ENCODE peak calls at places on chromosomes 13 and 19, in five cellular contexts. L, F, R, Y and A are unnamed samples.

GRCh38 chr13:36432106-36432544 is at the start of gene CCNA1:
- DNase-seq in Y (no peak), L (no peak), F (no peak), R (peak), A (peak)

GRCh38 chr13:111363121-111363520 is 42.7 kb downstream of the TEX29 start:
- DNase-seq in F (no peak), Y (no peak), R (no peak), L (no peak), A (no peak)

GRCh38 chr19:30887042-30887441 is 462.2 kb downstream of the TSHZ3 start:
- DNase-seq in R (no peak), Y (no peak), L (no peak), F (no peak), A (no peak)

GRCh38 chr13:38024431-38024830 is 154.9 kb upstream of the TRPC4 start:
- DNase-seq in L (no peak), Y (no peak), F (no peak), R (no peak), A (no peak)

GRCh38 chr19:1748115-1748702 is 5.1 kb upstream of the ONECUT3 start:
- DNase-seq in F (no peak), R (no peak), L (no peak), Y (no peak), A (no peak)

GRCh38 chr19:2495130-2495641 is 19.3 kb downstream of the GADD45B start:
- DNase-seq in F (no peak), R (no peak), Y (no peak), L (no peak), A (peak)

GRCh38 chr13:23701646-23702045 is 131.4 kb downstream of the TNFRSF19 start:
- DNase-seq in L (no peak), R (no peak), Y (no peak), F (no peak), A (no peak)

GRCh38 chr19:11617207-11618062 is 20.2 kb downstream of the ZNF627 start:
- DNase-seq in F (no peak), L (no peak), R (no peak), Y (no peak), A (no peak)

GRCh38 chr13:52809310-52809769 is 39.1 kb downstream of the PCDH8 start:
- DNase-seq in R (peak), F (peak), Y (peak), L (peak), A (peak)

GRCh38 chr19:16160943-16161560 is 12.3 kb downstream of the CIB3 start:
- DNase-seq in R (peak), L (no peak), Y (peak), F (peak), A (no peak)

GRCh38 chr19:37869766-37870340 is 36.5 kb downstream of the WDR87 start:
- DNase-seq in F (no peak), Y (no peak), R (no peak), L (no peak), A (no peak)

GRCh38 chr19:41694831-41695635 is 7.0 kb upstream of the CEACAM7 start:
- DNase-seq in R (no peak), Y (no peak), L (no peak), F (no peak), A (no peak)

GRCh38 chr13:83220241-83220640 is 662.0 kb downstream of the SLITRK1 start:
- DNase-seq in F (no peak), Y (no peak), L (no peak), R (no peak), A (no peak)

GRCh38 chr19:4267901-4268815 is 10.9 kb upstream of the SHD start:
- DNase-seq in R (no peak), F (no peak), Y (peak), L (no peak), A (no peak)

GRCh38 chr19:13031917-13032623 is 36.8 kb downstream of the NFIX start:
- DNase-seq in Y (peak), L (no peak), R (no peak), F (no peak), A (no peak)

GRCh38 chr19:1265611-1266115 is 3.5 kb upstream of the CIRBP start:
- DNase-seq in Y (no peak), F (no peak), L (no peak), R (no peak), A (no peak)

GRCh38 chr19:32291876-32292275 is 53.5 kb upstream of the ZNF507 start:
- DNase-seq in L (no peak), R (no peak), F (no peak), Y (no peak), A (no peak)

GRCh38 chr19:8158411-8159074 is 9.2 kb upstream of the FBN3 start:
- DNase-seq in Y (peak), R (peak), F (peak), L (peak), A (peak)

GRCh38 chr19:778910-779653 is 18.2 kb upstream of the PTBP1 start:
- DNase-seq in F (no peak), Y (peak), R (no peak), L (no peak), A (no peak)

GRCh38 chr13:50403311-50403710 is 388.1 kb downstream of the KCNRG start:
- DNase-seq in R (no peak), Y (peak), L (no peak), F (no peak), A (no peak)

GRCh38 chr19:5128251-5128931 is 159.5 kb downstream of the KDM4B start:
- DNase-seq in F (no peak), L (no peak), Y (no peak), R (peak), A (peak)

GRCh38 chr13:104571161-104571889 is 1505.1 kb upstream of the SLC10A2 start:
- DNase-seq in L (no peak), F (peak), R (no peak), Y (peak), A (peak)

GRCh38 chr19:51297406-51297805 is 14.0 kb upstream of the IGLON5 start:
- DNase-seq in L (no peak), F (no peak), Y (no peak), R (no peak), A (no peak)

DNA sequence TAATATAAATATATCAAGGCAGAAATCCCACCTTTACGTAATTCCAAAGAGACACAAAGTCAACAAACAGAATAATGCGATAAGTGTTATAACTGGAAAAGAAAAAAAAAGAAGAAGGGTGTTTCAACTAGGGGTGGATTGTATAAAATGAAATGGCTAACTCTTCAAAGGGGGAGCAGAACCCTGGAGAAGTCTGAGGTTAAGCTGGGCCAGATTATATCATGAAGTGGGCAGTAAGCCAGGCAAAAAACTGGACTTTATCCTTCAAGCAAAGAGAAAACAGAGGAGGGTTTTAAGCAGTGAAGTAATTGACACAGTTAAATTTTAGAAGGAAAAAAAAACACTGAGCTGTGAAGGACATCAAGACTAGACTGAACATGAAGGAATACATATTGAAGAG is 41.9 kb downstream of the TBC1D4 start:
- DNase-seq in Y (peak), R (no peak), F (no peak), L (no peak), A (no peak)
- TF ChIP-seq ZBTB33 in Y (no peak), R (no peak), F (no peak), L (no peak), A (no peak)

DNA sequence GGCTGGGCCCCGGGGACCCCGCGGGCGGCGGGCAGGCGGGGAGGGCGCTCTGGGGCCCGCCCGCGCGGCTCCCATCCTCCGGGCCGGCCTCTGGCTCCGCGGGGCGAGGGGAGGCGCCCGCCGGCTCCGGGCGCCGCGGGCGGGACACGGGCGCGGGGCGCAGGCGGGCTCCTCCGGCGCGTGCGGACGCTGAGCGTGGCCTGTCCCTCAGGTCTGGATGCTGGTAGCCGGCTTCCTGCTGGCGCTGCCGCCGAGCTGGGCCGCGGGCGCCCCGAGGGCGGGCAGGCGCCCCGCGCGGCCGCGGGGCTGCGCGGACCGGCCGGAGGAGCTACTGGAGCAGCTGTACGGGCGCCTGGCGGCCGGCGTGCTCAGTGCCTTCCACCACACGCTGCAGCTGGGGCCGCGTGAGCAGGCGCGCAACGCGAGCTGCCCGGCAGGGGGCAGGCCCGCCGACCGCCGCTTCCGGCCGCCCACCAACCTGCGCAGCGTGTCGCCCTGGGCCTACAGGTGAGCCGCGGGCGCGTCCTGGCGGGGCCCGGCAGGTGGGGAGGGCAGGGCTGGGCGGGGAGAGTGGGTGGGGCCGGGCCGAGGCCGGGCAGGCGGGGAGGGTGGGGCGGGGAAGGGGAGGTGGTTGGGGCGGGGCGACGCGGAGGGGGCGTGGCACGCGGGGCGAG is 423 bp downstream of the IL17D start:
- DNase-seq in F (peak), L (peak), Y (peak), R (peak), A (peak)
- TF ChIP-seq CTCF in F (peak), L (peak), Y (peak), R (peak), A (peak)

DNA sequence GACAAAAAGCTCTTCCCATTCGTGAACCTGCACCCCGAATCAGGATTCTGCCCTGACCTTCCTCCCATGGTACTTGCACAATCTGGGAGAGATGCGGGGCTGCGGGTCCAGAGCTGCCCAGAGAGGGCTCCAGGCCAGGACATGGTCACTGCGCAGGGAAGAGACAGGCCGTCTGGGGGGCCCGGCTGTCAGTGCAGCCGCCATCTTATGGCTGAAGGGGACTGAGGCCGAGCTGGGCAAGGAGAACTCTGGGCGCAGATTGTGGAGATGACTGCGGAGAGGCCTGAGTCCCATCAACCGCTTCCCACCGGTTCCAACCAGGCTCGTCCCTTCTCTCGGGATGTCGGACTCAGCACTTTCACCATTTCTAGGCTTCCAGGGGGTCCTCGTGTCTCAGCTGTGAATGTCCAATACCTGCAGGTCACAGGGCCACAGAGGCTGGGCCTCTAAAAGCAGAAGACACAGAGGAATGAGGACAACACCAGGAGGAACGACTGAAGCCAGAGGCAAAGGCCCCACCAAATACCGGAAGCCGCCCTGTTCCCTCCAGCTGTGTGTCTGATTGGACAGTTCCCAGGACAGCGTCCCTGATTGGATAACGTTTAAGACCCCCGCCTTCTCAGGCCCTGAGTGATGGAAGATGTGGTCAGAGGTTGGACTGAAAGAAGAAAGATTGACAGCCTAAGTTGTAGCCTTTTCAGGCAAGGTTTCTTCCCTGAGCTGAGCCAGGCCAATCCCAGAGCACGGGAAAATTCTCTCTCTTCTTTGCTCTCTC is 117.1 kb upstream of the ZNF91 start:
- DNase-seq in L (no peak), Y (no peak), F (no peak), R (no peak), A (no peak)
- TF ChIP-seq ZBTB33 in L (no peak), Y (no peak), F (no peak), R (no peak), A (no peak)

GRCh38 chr13:44739539-44739938 is 163.4 kb upstream of the TSC22D1 start:
- DNase-seq in F (no peak), R (no peak), Y (no peak), L (no peak), A (no peak)

GRCh38 chr13:44738463-44738862 is 162.3 kb upstream of the TSC22D1 start:
- DNase-seq in R (no peak), F (no peak), Y (no peak), L (no peak), A (no peak)

GRCh38 chr13:44734204-44734707 is 158.1 kb upstream of the TSC22D1 start:
- DNase-seq in R (no peak), Y (no peak), L (no peak), F (no peak), A (peak)

GRCh38 chr13:44735806-44736205 is 159.7 kb upstream of the TSC22D1 start:
- DNase-seq in L (no peak), Y (no peak), F (no peak), R (no peak), A (no peak)

GRCh38 chr13:44739120-44739519 is 163.0 kb upstream of the TSC22D1 start:
- DNase-seq in Y (no peak), R (no peak), F (no peak), L (no peak), A (no peak)
- TF ChIP-seq CTCF in Y (no peak), R (peak), F (peak), L (no peak), A (peak)

GRCh38 chr13:35143123-35143522 is 201.1 kb downstream of the NBEA start:
- DNase-seq in R (no peak), Y (no peak), F (no peak), L (no peak), A (no peak)
- TF ChIP-seq ZBTB33 in R (no peak), Y (no peak), F (no peak), L (no peak), A (no peak)

GRCh38 chr19:58554494-58555368 is at the start of gene CHMP2A:
- DNase-seq in Y (peak), F (peak), R (peak), L (peak), A (peak)
- TF ChIP-seq CTCF in Y (peak), F (no peak), R (peak), L (no peak), A (no peak)

DNA sequence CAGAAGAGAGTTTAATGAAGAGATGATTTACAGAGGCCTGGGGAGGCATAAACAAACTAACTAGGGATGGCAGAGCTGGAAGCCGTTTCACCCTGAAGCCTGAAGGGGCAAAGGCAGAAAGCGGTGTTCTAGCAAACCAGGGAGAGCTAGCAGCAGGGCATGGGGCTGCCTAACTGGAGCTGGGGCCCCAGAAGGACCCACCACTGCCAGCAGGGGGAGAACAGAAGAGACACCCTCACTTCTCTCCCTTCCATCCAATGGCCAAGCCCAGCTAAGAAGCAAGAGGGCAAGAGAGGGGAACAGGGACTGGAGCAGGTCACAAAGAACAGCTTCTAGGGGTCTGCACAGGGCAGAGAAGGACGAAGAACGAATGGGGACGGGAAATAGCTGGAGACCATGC is 195.5 kb downstream of the KATNAL1 start:
- DNase-seq in R (peak), Y (peak), L (no peak), F (no peak), A (no peak)
- TF ChIP-seq ZBTB33 in R (no peak), Y (no peak), L (no peak), F (no peak), A (no peak)

GRCh38 chr19:46049597-46049996 is 8.8 kb upstream of the IGFL4 start:
- DNase-seq in L (no peak), F (no peak), Y (no peak), R (no peak), A (no peak)
- TF ChIP-seq CTCF in L (peak), F (no peak), Y (peak), R (peak), A (no peak)

GRCh38 chr19:18156841-18157464 is 4.0 kb downstream of the PIK3R2 start:
- DNase-seq in F (peak), Y (peak), L (no peak), R (peak), A (peak)
- TF ChIP-seq ZBTB33 in F (no peak), Y (no peak), L (no peak), R (no peak), A (no peak)

GRCh38 chr19:48715276-48715675 is 4.2 kb downstream of the MAMSTR start:
- DNase-seq in R (no peak), F (no peak), L (no peak), Y (no peak), A (no peak)

GRCh38 chr19:48714759-48715261 is 4.7 kb downstream of the MAMSTR start:
- DNase-seq in F (no peak), Y (no peak), L (no peak), R (no peak), A (no peak)

GRCh38 chr19:48713864-48714755 is 5.4 kb downstream of the MAMSTR start:
- DNase-seq in Y (peak), F (peak), R (peak), L (peak), A (peak)

GRCh38 chr19:48711106-48711662 is 8.3 kb downstream of the MAMSTR start:
- DNase-seq in R (no peak), F (no peak), L (no peak), Y (no peak), A (no peak)

GRCh38 chr19:48713041-48713863 is 6.3 kb downstream of the MAMSTR start:
- DNase-seq in R (peak), Y (no peak), F (no peak), L (no peak), A (peak)
- TF ChIP-seq CTCF in R (peak), Y (no peak), F (peak), L (no peak), A (peak)